ENCODE peak calls at places on chromosomes 4 and X, in eight cellular contexts. N, Y, S, J, D, T, P and Q are unnamed samples.

GRCh38 chr4:16225139-16225538 is 1.1 kb downstream of the TAPT1 start:
- DNase-seq in N (peak; percentile 47), Y (no peak), S (no peak), J (no peak), D (no peak), T (no peak), P (no peak), Q (no peak)

GRCh38 chrX:156002517-156002916 is 5.0 kb downstream of the IL9R start:
- DNase-seq in N (no peak), Y (no peak), S (no peak), J (no peak), D (no peak), T (no peak), P (no peak), Q (no peak)

GRCh38 chrX:117038918-117039440 is 576.2 kb upstream of the CT83 start:
- DNase-seq in N (no peak), Y (no peak), S (no peak), J (no peak), D (no peak), T (no peak), P (no peak), Q (no peak)

GRCh38 chr4:87863486-87863885 is 30.7 kb downstream of the MEPE start:
- DNase-seq in N (no peak), Y (no peak), S (no peak), J (no peak), D (no peak), T (no peak), P (no peak), Q (no peak)

GRCh38 chrX:108699368-108699767 is 37.0 kb downstream of the IRS4 start:
- DNase-seq in N (peak; percentile 51), Y (no peak), S (no peak), J (peak; percentile 54), D (no peak), T (no peak), P (no peak), Q (no peak)

GRCh38 chr4:77805802-77806201 is 13.4 kb downstream of the CNOT6L start:
- DNase-seq in N (no peak), Y (no peak), S (no peak), J (no peak), D (no peak), T (no peak), P (no peak), Q (no peak)

GRCh38 chrX:45011131-45011530 is 138.1 kb downstream of the KDM6A start:
- DNase-seq in N (peak; percentile 20), Y (no peak), S (no peak), J (no peak), D (no peak), T (no peak), P (no peak), Q (no peak)

GRCh38 chr4:169756971-169757574 is 671 bp downstream of the HPF1 start:
- DNase-seq in N (no peak), Y (no peak), S (no peak), J (no peak), D (no peak), T (no peak), P (no peak), Q (no peak)

GRCh38 chrX:134990475-134991473 is at the start of gene SMIM10:
- DNase-seq in N (peak; percentile 88), Y (peak; percentile 93), S (peak; percentile 79), J (peak; percentile 43), D (peak; percentile 8), T (peak; percentile 58), P (no peak), Q (peak; percentile 83)

GRCh38 chrX:37998586-37999267 is 7.6 kb upstream of the SYTL5 start:
- DNase-seq in N (no peak), Y (no peak), S (no peak), J (no peak), D (no peak), T (no peak), P (no peak), Q (no peak)

GRCh38 chrX:10393899-10394298 is 226.5 kb downstream of the MID1 start:
- DNase-seq in N (peak; percentile 6), Y (no peak), S (no peak), J (no peak), D (no peak), T (no peak), P (no peak), Q (no peak)

GRCh38 chrX:51837926-51838325 is 55.5 kb upstream of the MAGED1 start:
- DNase-seq in N (peak; percentile 69), Y (no peak), S (peak; percentile 22), J (no peak), D (peak; percentile 4), T (peak; percentile 46), P (no peak), Q (no peak)

GRCh38 chrX:12447448-12448154 is 309.3 kb downstream of the FRMPD4 start:
- DNase-seq in N (peak; percentile 83), Y (no peak), S (no peak), J (no peak), D (peak; percentile 3), T (no peak), P (no peak), Q (no peak)

GRCh38 chr4:80155286-80155982 is 41.9 kb upstream of the PRDM8 start:
- DNase-seq in N (no peak), Y (no peak), S (no peak), J (no peak), D (no peak), T (no peak), P (no peak), Q (no peak)

GRCh38 chr4:128639586-128640270 is 169.8 kb upstream of the JADE1 start:
- DNase-seq in N (peak; percentile 22), Y (no peak), S (no peak), J (no peak), D (no peak), T (no peak), P (no peak), Q (no peak)

GRCh38 chrX:136395271-136395670 is 92.5 kb upstream of the BRS3 start:
- DNase-seq in N (peak; percentile 6), Y (no peak), S (no peak), J (no peak), D (no peak), T (no peak), P (no peak), Q (no peak)

GRCh38 chrX:13994104-13994503 is 35.6 kb downstream of the GEMIN8 start:
- DNase-seq in N (no peak), Y (no peak), S (no peak), J (no peak), D (no peak), T (no peak), P (no peak), Q (no peak)

GRCh38 chr4:102824398-102824797 is 3.0 kb downstream of the UBE2D3 start:
- DNase-seq in N (no peak), Y (no peak), S (no peak), J (no peak), D (no peak), T (no peak), P (no peak), Q (no peak)

GRCh38 chrX:151006410-151007109 is 23.4 kb downstream of the HMGB3 start:
- DNase-seq in N (no peak), Y (no peak), S (no peak), J (no peak), D (no peak), T (peak; percentile 44), P (no peak), Q (no peak)

GRCh38 chr4:26520728-26521442 is 30.6 kb upstream of the CCKAR start:
- DNase-seq in N (no peak), Y (no peak), S (no peak), J (no peak), D (no peak), T (no peak), P (no peak), Q (no peak)

GRCh38 chr4:99447079-99447478 is 11.9 kb upstream of the ADH7 start:
- DNase-seq in N (peak; percentile 75), Y (no peak), S (no peak), J (peak; percentile 89), D (no peak), T (no peak), P (peak; percentile 6), Q (no peak)

GRCh38 chr4:128862608-128863313 is 53.3 kb downstream of the JADE1 start:
- DNase-seq in N (no peak), Y (no peak), S (no peak), J (peak; percentile 58), D (no peak), T (no peak), P (no peak), Q (no peak)

GRCh38 chrX:64204252-64204651 is 1.3 kb downstream of the AMER1 start:
- DNase-seq in N (peak; percentile 3), Y (peak; percentile 80), S (no peak), J (peak; percentile 47), D (peak; percentile 3), T (peak; percentile 84), P (peak; percentile 4), Q (peak; percentile 61)

GRCh38 chr4:153169811-153170210 is 34.4 kb upstream of the TRIM2 start:
- DNase-seq in N (no peak), Y (no peak), S (no peak), J (no peak), D (no peak), T (no peak), P (no peak), Q (no peak)

GRCh38 chr4:242121-242848 is 63.0 kb downstream of the ZNF732 start:
- DNase-seq in N (peak; percentile 77), Y (no peak), S (peak; percentile 70), J (peak; percentile 61), D (peak; percentile 33), T (peak; percentile 67), P (peak; percentile 64), Q (peak; percentile 69)

GRCh38 chrX:153724252-153725038 is at the start of the genes ABCD1 and BCAP31:
- DNase-seq in N (peak; percentile 91), Y (peak; percentile 96), S (peak; percentile 89), J (peak; percentile 95), D (peak; percentile 82), T (peak; percentile 93), P (peak; percentile 90), Q (peak; percentile 94)
- H3K27ac ChIP-seq in N (peak within 1 kb of the TSS; percentile 89), Y (peak within 1 kb of the TSS; percentile 76), S (peak within 1 kb of the TSS; percentile 86), J (peak within 1 kb of the TSS; percentile 69), D (peak within 1 kb of the TSS; percentile 84), T (peak within 1 kb of the TSS; percentile 78), P (peak within 1 kb of the TSS; percentile 78), Q (peak within 1 kb of the TSS; percentile 85)

DNA sequence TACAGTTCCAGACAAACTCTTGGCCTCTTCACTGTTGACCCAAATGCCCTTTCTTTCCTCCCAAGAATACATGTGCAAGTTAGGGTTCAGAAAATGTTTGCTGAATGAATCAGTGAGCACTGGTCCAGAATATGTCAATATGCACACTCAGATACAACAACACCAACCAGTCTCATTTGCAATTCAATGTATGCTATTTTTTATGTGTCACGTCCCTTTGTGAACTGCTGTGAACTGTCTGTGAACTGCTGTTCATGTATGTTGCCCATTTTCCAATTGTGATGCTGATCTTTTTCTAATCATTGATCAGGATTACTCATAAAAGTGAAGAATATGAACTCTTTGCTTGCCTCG is 17.8 kb downstream of the GAB3 start:
- DNase-seq in N (no peak), Y (no peak), S (no peak), J (no peak), D (no peak), T (no peak), P (no peak), Q (no peak)
- H3K4me1 ChIP-seq in N (no peaks in the 10 kb centered on the region), Y (peaks cover 36% of the 10 kb centered on the region), S (peaks cover 82% of the 10 kb centered on the region), J (no peaks in the 10 kb centered on the region), D (no peaks in the 10 kb centered on the region), T (no peaks in the 10 kb centered on the region), P (peaks cover 94% of the 10 kb centered on the region), Q (peaks cover 89% of the 10 kb centered on the region)

GRCh38 chrX:106177982-106178321 is 9.8 kb downstream of the PWWP3B start:
- DNase-seq in N (peak; percentile 13), Y (no peak), S (no peak), J (no peak), D (no peak), T (no peak), P (no peak), Q (no peak)
- H3K4me3 ChIP-seq in N (peak overlapping the region; percentile 49), Y (no peak overlapping the region), S (no peak overlapping the region), J (peak overlapping the region; percentile 47), D (no peak overlapping the region), T (no peak overlapping the region), P (no peak overlapping the region), Q (no peak overlapping the region)

GRCh38 chr4:53321988-53322289 is 43.9 kb downstream of the SCFD2 start:
- DNase-seq in N (no peak), Y (no peak), S (no peak), J (no peak), D (no peak), T (no peak), P (no peak), Q (no peak)
- H3K27ac ChIP-seq in N (no peak overlapping the region), Y (no peak overlapping the region), S (no peak overlapping the region), J (no peak overlapping the region), D (no peak overlapping the region), T (peak overlapping the region; percentile 28), P (no peak overlapping the region), Q (no peak overlapping the region)